ENCODE peak calls at places on chromosome 4, in four cellular contexts. C is HFFc6, G is sigmoid colon, O is Peyer's patch. P is an unnamed sample.

GRCh38 chr4:30718021-30718888 is 1.9 kb upstream of the PCDH7 start:
- DNase-seq in C (no peak), G (peak; percentile 83), O (no peak), P (no peak)

GRCh38 chr4:151325320-151326246 is at the start of gene SH3D19:
- DNase-seq in C (peak; percentile 31), G (peak; percentile 89), O (no peak), P (peak; percentile 20)

GRCh38 chr4:169611991-169612868 is at the start of gene NEK1:
- DNase-seq in C (peak; percentile 81), G (peak; percentile 95), O (peak; percentile 86), P (peak; percentile 62)

GRCh38 chr4:6302869-6303268 is 33.2 kb downstream of the WFS1 start:
- DNase-seq in C (no peak), G (no peak), O (no peak), P (no peak)

GRCh38 chr4:83093060-83093640 is 21.4 kb downstream of the PLAC8 start:
- DNase-seq in C (no peak), G (no peak), O (no peak), P (no peak)

GRCh38 chr4:144572660-144573059 is 73.3 kb upstream of the HHIP start:
- DNase-seq in C (no peak), G (no peak), O (no peak), P (no peak)

GRCh38 chr4:101284546-101284945 is 62.8 kb downstream of the PPP3CA start:
- DNase-seq in C (peak; percentile 38), G (no peak), O (no peak), P (no peak)

GRCh38 chr4:25900310-25900709 is 13.7 kb upstream of the SMIM20 start:
- DNase-seq in C (peak; percentile 23), G (no peak), O (no peak), P (no peak)

GRCh38 chr4:120589787-120590186 is 332.7 kb downstream of the PRDM5 start:
- DNase-seq in C (no peak), G (no peak), O (no peak), P (no peak)

GRCh38 chr4:27985522-27985921 is 1124.9 kb downstream of the STIM2 start:
- DNase-seq in C (no peak), G (no peak), O (no peak), P (no peak)

GRCh38 chr4:88697113-88697512 is 516 bp downstream of the NAP1L5 start:
- DNase-seq in C (peak; percentile 9), G (peak; percentile 82), O (no peak), P (no peak)

GRCh38 chr4:154433543-154433942 is 58.1 kb downstream of the DCHS2 start:
- DNase-seq in C (no peak), G (no peak), O (no peak), P (no peak)

GRCh38 chr4:176883108-176883550 is 90.4 kb upstream of the VEGFC start:
- DNase-seq in C (no peak), G (no peak), O (no peak), P (no peak)

GRCh38 chr4:48778431-48779094 is 1.5 kb downstream of the FRYL start:
- DNase-seq in C (peak; percentile 32), G (no peak), O (no peak), P (no peak)

GRCh38 chr4:75547647-75548387 is 8.0 kb upstream of the ODAPH start:
- DNase-seq in C (no peak), G (peak; percentile 75), O (peak; percentile 31), P (no peak)

GRCh38 chr4:100907465-100908454 is 389.9 kb upstream of the EMCN start:
- DNase-seq in C (no peak), G (no peak), O (no peak), P (no peak)

GRCh38 chr4:25439913-25440477 is 62.9 kb downstream of the ANAPC4 start:
- DNase-seq in C (peak; percentile 66), G (no peak), O (peak; percentile 47), P (peak; percentile 15)

GRCh38 chr4:150238591-150238990 is 160.3 kb downstream of the DCLK2 start:
- DNase-seq in C (no peak), G (no peak), O (no peak), P (no peak)

GRCh38 chr4:114563536-114564315 is 34.9 kb upstream of the UGT8 start:
- DNase-seq in C (no peak), G (no peak), O (no peak), P (no peak)

GRCh38 chr4:145703850-145704528 is 24.0 kb downstream of the C4orf51 start:
- DNase-seq in C (no peak), G (no peak), O (no peak), P (no peak)

GRCh38 chr4:108111781-108112180 is 57.0 kb downstream of the LEF1 start:
- DNase-seq in C (no peak), G (no peak), O (no peak), P (no peak)
- TF ChIP-seq CTCF in C (no peak), G (no peak), O (no peak), P (no peak)

GRCh38 chr4:78596111-78596742 is 44.7 kb downstream of the ANXA3 start:
- DNase-seq in C (no peak), G (no peak), O (no peak), P (no peak)

GRCh38 chr4:78591404-78591803 is 39.8 kb downstream of the ANXA3 start:
- DNase-seq in C (no peak), G (no peak), O (no peak), P (no peak)

GRCh38 chr4:78588894-78589545 is 37.5 kb downstream of the ANXA3 start:
- DNase-seq in C (no peak), G (no peak), O (no peak), P (no peak)

DNA sequence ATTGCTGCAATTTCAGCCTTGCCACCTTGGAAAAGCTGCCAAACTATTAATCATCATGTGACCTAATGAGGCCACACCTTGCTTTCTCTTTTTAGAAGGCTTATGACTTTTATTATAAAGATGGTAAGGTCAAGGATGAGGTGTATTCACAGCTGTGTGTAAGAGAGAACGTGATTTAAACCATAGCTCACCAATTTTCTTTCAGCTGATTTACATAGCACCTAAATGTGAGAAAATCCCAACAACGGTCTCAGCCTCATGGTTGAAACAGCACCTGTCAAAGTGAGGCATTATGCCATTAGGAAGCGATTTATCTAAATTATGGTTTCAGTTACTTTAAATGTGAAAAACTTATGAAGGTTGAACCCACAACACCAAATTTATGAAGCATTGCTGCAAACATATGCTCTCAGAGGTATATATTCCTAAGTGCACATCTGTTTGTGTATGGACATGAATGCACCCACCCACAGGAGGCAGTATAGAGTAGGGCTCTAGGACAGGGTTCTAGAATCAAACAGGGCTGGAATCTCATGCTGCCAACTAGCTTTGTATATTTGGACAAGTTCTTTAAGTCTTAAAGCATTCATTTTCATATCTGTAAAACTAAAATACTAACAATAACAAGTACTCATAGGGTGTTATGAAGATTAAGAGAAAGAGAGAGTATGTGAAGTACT is 40.7 kb downstream of the ANXA3 start:
- DNase-seq in C (no peak), G (no peak), O (no peak), P (no peak)
- TF ChIP-seq CTCF in C (peak; percentile 54), G (no peak), O (no peak), P (no peak)

GRCh38 chr4:3386486-3386885 is 55.3 kb upstream of the HGFAC start:
- DNase-seq in C (no peak), G (peak; percentile 26), O (no peak), P (no peak)

GRCh38 chr4:3387154-3387942 is 54.4 kb upstream of the HGFAC start:
- DNase-seq in C (no peak), G (peak; percentile 61), O (no peak), P (no peak)

GRCh38 chr4:3384391-3384770 is 57.4 kb upstream of the HGFAC start:
- DNase-seq in C (no peak), G (no peak), O (no peak), P (no peak)

GRCh38 chr4:3385719-3386440 is 55.9 kb upstream of the HGFAC start:
- DNase-seq in C (no peak), G (peak; percentile 48), O (no peak), P (no peak)

GRCh38 chr4:3384771-3385701 is 56.7 kb upstream of the HGFAC start:
- DNase-seq in C (no peak), G (peak; percentile 75), O (no peak), P (no peak)
- TF ChIP-seq CTCF in C (no peak), G (no peak), O (no peak), P (no peak)

GRCh38 chr4:56650259-56651070 is 30.6 kb downstream of the HOPX start:
- DNase-seq in C (no peak), G (no peak), O (no peak), P (no peak)
- TF ChIP-seq CTCF in C (no peak), G (no peak), O (no peak), P (no peak)

DNA sequence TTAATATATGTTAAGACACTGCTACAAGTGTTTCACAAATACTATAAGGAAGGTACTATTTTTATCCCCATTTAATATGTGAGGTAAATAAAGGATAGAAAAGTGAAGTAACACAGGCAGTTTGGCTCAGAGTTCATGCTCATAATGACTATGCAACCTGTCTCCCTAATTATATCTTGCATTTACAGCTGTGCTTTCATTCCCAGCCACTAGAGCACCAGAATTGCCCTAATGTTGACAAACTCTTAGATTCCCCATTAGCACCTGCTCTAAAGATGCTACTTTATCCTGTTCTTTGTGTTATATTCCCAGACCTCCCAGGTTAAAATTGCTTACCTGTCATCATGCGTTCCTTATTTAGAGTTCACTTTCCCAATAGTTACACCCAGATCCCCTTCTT is 833.6 kb downstream of the CCSER1 start:
- DNase-seq in C (no peak), G (no peak), O (no peak), P (no peak)
- TF ChIP-seq CTCF in C (no peak), G (no peak), O (no peak), P (no peak)

GRCh38 chr4:142311916-142312315 is 534.2 kb downstream of the INPP4B start:
- DNase-seq in C (no peak), G (no peak), O (no peak), P (no peak)
- TF ChIP-seq CTCF in C (no peak), G (no peak), O (no peak), P (no peak)

DNA sequence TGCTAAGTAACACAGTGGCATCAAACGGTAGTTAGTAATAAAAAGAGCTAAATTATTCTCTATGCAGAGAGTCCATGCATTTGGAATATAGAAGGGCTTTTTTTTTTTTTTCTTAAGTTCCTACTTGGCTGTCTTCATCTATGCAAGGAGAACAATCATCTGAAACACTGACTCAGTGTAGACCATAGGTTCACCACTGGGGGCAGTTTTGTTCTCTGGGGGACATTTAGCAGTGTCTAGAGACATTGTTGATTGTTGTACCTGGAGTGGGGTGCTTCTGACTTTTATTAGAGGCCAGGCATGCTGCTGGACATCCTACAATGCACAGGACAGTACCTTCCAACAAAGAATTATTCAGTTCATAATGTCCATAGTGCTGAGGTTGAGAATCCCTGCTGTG is 41.2 kb downstream of the TMA16 start:
- DNase-seq in C (no peak), G (no peak), O (no peak), P (no peak)
- TF ChIP-seq CTCF in C (peak; percentile 33), G (no peak), O (no peak), P (no peak)

DNA sequence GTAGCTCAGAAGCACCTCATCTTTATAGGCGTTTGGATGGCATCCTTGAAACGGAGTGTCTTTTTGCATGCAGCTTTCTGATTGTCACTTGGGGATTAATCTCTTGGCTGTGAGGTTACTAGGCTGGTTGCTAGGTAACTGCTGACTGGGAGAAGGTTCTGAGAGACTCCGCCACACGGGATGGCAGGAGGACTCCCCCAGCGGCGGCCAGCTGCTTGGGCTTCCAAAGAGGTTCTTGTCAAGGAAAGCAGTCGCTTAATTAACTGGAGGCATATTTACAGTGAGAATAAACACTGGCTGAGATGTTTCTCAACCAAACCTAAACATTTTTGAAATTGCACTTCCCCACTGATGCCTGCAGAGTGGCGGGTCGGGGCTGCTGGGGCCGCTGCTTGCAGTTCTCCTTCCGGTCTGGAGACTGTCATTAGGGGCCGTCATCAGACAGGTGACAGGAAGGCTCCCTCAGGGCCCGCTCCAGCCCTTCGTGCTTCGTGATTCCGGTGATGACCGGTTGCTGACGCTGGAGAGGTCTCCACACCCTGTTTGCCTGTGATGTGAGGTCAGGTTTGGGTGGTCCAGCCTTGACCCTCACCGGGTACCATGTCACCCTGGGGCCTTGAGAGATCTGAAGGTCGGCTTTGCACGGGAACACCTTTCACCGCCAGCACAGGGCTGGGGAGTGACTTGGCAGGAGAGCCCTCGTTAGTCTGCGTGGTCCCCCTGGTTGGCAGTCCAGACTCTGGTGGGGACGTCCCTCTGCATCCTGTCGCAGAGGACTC is 9.1 kb downstream of the NSG1 start:
- DNase-seq in C (peak; percentile 29), G (no peak), O (no peak), P (no peak)
- TF ChIP-seq CTCF in C (peak; percentile 18), G (no peak), O (no peak), P (no peak)